ENCODE peak calls at places on chromosomes 7 and 10, in five cellular contexts. K is left ventricle myocardium inferior, W is H1, A is brain microvascular endothelial cell, D is esophagus squamous epithelium. M is an unnamed sample.

GRCh38 chr10:126895214-126895781 is 9.9 kb upstream of the DOCK1 start:
- DNase-seq in K (no peak), W (no peak), A (no peak), D (no peak), M (no peak)

GRCh38 chr10:102501201-102502028 is 1.1 kb downstream of the ACTR1A start:
- DNase-seq in K (no peak), W (no peak), A (no peak), D (no peak), M (no peak)

GRCh38 chr7:100489824-100490223 is 6.1 kb downstream of the NYAP1 start:
- DNase-seq in K (no peak), W (peak; percentile 72), A (peak; percentile 92), D (no peak), M (no peak)

GRCh38 chr10:59536151-59536550 is 173.5 kb downstream of the SLC16A9 start:
- DNase-seq in K (no peak), W (no peak), A (peak; percentile 83), D (no peak), M (no peak)

GRCh38 chr7:22561895-22562593 is 62.1 kb upstream of the STEAP1B start:
- DNase-seq in K (no peak), W (no peak), A (peak; percentile 52), D (no peak), M (peak; percentile 54)

GRCh38 chr10:43825421-43825820 is 176.7 kb upstream of the ZNF32 start:
- DNase-seq in K (no peak), W (no peak), A (no peak), D (no peak), M (no peak)

GRCh38 chr10:65708057-65708456 is 1217.8 kb upstream of the LRRTM3 start:
- DNase-seq in K (no peak), W (no peak), A (no peak), D (no peak), M (no peak)

GRCh38 chr10:18611168-18611567 is 40.2 kb downstream of the NSUN6 start:
- DNase-seq in K (no peak), W (no peak), A (no peak), D (no peak), M (no peak)

GRCh38 chr10:1366277-1366676 is 310.1 kb downstream of the WDR37 start:
- DNase-seq in K (no peak), W (no peak), A (no peak), D (no peak), M (peak; percentile 23)

GRCh38 chr7:38105874-38106483 is 72.1 kb upstream of the STARD3NL start:
- DNase-seq in K (no peak), W (no peak), A (peak; percentile 20), D (no peak), M (no peak)

DNA sequence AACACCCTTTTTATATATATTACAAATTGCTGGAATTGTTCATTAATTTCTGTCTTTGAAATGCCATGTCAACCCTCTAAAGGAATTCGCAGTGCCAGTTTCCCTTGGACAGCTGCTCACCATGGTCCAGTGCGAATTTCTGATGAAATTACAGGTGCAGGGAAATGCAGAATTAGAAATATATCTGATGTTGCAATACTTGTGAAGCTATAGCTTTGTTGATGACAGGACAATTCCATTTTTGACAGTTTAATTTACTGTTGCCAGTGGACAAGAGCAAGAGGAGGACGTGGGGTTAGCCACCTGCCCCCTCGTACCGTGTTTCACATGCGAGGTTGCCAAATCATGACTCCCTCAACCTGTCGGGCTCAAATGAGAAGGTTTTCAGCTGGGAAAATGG is 140.6 kb downstream of the MGMT start:
- DNase-seq in K (no peak), W (no peak), A (no peak), D (no peak), M (no peak)
- H3K36me3 ChIP-seq in K (no peaks in the 10 kb centered on the region), W (no peaks in the 10 kb centered on the region), A (no peaks in the 10 kb centered on the region), D (no peaks in the 10 kb centered on the region), M (no peaks in the 10 kb centered on the region)

DNA sequence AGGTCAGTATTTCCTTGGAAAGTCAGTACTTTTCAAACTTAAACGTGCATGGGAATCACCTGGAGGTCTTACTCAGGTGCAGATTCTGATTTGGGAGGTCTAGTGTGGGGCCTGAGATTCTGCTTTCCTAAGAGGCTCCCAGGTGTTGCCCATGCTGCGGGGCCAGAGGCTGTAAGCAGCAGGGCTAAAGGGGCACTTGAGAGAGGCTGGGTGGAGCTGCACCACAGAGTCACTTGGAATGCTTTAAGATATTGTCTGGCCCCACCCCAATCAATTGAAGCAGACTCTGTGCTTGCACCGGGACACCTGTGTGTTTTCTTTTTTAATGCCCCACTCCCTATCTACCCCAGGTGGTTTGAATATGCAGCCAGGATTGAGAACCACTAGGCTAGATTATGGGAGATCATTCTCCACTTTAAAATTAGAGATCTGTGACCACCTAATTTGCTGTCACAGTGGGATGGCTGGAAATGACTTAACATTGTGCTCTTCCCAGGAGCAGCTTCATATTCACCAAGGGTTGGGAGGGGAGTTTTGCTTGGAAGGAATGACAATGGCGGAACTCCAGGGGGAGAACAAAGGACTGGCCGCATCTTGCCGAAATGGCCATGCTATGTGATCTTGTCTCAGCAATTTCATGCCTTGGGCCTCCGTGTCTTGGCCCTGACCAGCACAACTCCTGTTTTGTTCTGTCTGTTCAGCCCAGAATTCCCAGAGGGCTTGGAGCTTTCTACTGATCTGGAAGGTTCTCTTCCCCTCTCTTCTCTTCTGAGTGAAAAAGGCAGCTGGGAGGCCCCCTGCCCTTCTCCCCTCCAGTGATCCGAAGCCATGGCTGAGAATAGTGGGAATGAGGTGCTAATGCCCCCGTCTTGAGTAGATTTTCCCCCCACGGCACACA is 80.2 kb downstream of the FAM241B start:
- DNase-seq in K (no peak), W (no peak), A (no peak), D (no peak), M (no peak)
- TF ChIP-seq CTCF in K (no peak), W (no peak), A (no peak), D (no peak), M (no peak)

GRCh38 chr10:3069876-3070275 is 2.5 kb downstream of the PFKP start:
- DNase-seq in K (no peak), W (no peak), A (no peak), D (no peak), M (no peak)

GRCh38 chr10:3072641-3073360 is 5.5 kb downstream of the PFKP start:
- DNase-seq in K (no peak), W (no peak), A (no peak), D (no peak), M (no peak)

GRCh38 chr10:3068968-3069737 is 1.8 kb downstream of the PFKP start:
- DNase-seq in K (no peak), W (no peak), A (no peak), D (no peak), M (no peak)

GRCh38 chr10:3074145-3074665 is 6.9 kb downstream of the PFKP start:
- DNase-seq in K (no peak), W (no peak), A (no peak), D (no peak), M (no peak)

GRCh38 chr10:3071405-3072198 is 4.3 kb downstream of the PFKP start:
- DNase-seq in K (no peak), W (no peak), A (peak; percentile 92), D (no peak), M (no peak)
- H3K36me3 ChIP-seq in K (peaks cover 4% of the 10 kb centered on the region), W (peaks cover 3% of the 10 kb centered on the region), A (peaks cover 12% of the 10 kb centered on the region), D (no peaks in the 10 kb centered on the region), M (no peaks in the 10 kb centered on the region)

GRCh38 chr10:128860574-128860973 is 606.5 kb upstream of the MGMT start:
- DNase-seq in K (no peak), W (no peak), A (no peak), D (no peak), M (peak; percentile 34)

GRCh38 chr10:128855656-128856428 is 611.2 kb upstream of the MGMT start:
- DNase-seq in K (no peak), W (no peak), A (no peak), D (no peak), M (no peak)

GRCh38 chr10:128861018-128861565 is 605.9 kb upstream of the MGMT start:
- DNase-seq in K (no peak), W (no peak), A (no peak), D (no peak), M (peak; percentile 53)

GRCh38 chr10:128863411-128863810 is 603.6 kb upstream of the MGMT start:
- DNase-seq in K (no peak), W (no peak), A (no peak), D (no peak), M (peak; percentile 28)

GRCh38 chr10:128859738-128860386 is 607.2 kb upstream of the MGMT start:
- DNase-seq in K (no peak), W (no peak), A (peak; percentile 20), D (no peak), M (peak; percentile 57)
- TF ChIP-seq CTCF in K (peak; percentile 68), W (peak; percentile 42), A (no peak), D (peak; percentile 39), M (peak; percentile 59)

DNA sequence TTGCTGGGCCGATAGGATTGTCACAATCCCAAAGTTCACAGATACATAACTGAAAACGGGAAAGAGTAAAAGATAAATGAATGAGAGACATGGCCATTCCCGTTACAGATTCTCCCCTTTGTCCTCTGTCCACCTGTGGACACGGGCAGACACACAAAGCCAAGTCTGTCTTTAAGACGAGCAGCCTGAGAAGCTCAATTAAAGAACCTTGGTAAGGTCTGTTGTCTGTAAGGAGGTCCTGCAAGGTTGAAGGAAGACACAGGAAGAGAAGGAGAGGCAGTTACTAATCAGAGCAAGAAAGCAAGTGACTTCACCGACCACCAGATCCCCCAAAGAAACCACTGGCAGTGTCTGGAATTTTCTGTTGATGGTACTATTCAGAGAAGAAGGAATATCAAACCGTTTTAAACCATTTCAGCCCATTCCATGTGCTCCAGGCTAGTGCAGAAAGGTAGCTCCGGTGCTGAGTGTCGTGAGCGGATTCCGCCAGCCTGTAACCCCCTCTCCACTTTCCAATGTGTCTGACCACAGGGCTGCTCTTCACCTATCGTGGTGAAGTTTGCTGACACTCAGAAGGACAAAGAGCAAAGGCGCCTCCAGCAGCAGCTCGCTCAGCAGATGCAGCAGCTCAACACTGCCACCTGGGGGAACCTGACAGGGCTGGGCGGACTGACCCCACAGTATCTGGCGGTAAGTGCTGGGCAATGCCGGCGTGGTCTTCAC is 252.6 kb downstream of the CELF2 start:
- DNase-seq in K (peak; percentile 85), W (peak; percentile 86), A (peak; percentile 66), D (no peak), M (peak; percentile 89)
- H3K36me3 ChIP-seq in K (peaks cover 47% of the 10 kb centered on the region), W (no peaks in the 10 kb centered on the region), A (no peaks in the 10 kb centered on the region), D (no peaks in the 10 kb centered on the region), M (peaks cover 38% of the 10 kb centered on the region)

DNA sequence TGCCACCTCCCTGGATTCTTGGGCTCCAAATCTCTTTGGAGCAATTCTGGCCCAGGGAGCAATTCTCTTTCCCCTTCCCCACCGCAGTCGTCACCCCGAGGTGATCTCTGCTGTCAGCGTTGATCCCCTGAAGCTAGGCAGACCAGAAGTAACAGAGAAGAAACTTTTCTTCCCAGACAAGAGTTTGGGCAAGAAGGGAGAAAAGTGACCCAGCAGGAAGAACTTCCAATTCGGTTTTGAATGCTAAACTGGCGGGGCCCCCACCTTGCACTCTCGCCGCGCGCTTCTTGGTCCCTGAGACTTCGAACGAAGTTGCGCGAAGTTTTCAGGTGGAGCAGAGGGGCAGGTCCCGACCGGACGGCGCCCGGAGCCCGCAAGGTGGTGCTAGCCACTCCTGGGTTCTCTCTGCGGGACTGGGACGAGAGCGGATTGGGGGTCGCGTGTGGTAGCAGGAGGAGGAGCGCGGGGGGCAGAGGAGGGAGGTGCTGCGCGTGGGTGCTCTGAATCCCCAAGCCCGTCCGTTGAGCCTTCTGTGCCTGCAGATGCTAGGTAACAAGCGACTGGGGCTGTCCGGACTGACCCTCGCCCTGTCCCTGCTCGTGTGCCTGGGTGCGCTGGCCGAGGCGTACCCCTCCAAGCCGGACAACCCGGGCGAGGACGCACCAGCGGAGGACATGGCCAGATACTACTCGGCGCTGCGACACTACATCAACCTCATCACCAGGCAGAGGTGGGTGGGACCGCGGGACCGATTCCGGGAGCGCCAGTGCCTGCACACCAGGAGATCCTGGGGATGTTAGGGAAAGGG is 913 bp downstream of the NPY start:
- DNase-seq in K (no peak), W (no peak), A (no peak), D (no peak), M (no peak)
- TF ChIP-seq CTCF in K (no peak), W (peak; percentile 30), A (no peak), D (no peak), M (no peak)

M was measured in right atrium auricular region.